ENCODE peak calls at places on chromosomes 5 and 9, in four cellular contexts. One of them, this sample, is unnamed.

GRCh38 chr5:181204561-181205401 is at the start of gene TRIM7:
- DNase-seq in NCI-H460: peak; percentile 74
- DNase-seq in renal cortical epithelial cell: no peak
- DNase-seq in bronchial epithelial cell: peak; percentile 49
- DNase-seq in this sample: no peak

GRCh38 chr5:33317271-33317670 is 123.5 kb upstream of the TARS1 start:
- DNase-seq in NCI-H460: no peak
- DNase-seq in renal cortical epithelial cell: peak; percentile 2
- DNase-seq in bronchial epithelial cell: peak; percentile 89
- DNase-seq in this sample: no peak

GRCh38 chr9:12195456-12195855 is 497.7 kb upstream of the TYRP1 start:
- DNase-seq in bronchial epithelial cell: no peak
- DNase-seq in renal cortical epithelial cell: no peak
- DNase-seq in NCI-H460: no peak
- DNase-seq in this sample: no peak

GRCh38 chr5:44891116-44891515 is 82.4 kb downstream of the MRPS30 start:
- DNase-seq in bronchial epithelial cell: no peak
- DNase-seq in renal cortical epithelial cell: no peak
- DNase-seq in NCI-H460: no peak
- DNase-seq in this sample: no peak

GRCh38 chr9:70407081-70407503 is 7.4 kb downstream of the KLF9 start:
- DNase-seq in renal cortical epithelial cell: peak; percentile 95
- DNase-seq in NCI-H460: no peak
- DNase-seq in bronchial epithelial cell: peak; percentile 74
- DNase-seq in this sample: no peak

GRCh38 chr5:173547579-173547978 is 68.9 kb downstream of the BOD1 start:
- DNase-seq in NCI-H460: no peak
- DNase-seq in renal cortical epithelial cell: peak; percentile 97
- DNase-seq in bronchial epithelial cell: peak; percentile 49
- DNase-seq in this sample: no peak

GRCh38 chr5:1035421-1036405 is 27.1 kb downstream of the NKD2 start:
- DNase-seq in renal cortical epithelial cell: no peak
- DNase-seq in bronchial epithelial cell: no peak
- DNase-seq in NCI-H460: no peak
- DNase-seq in this sample: peak; percentile 1

GRCh38 chr9:89755835-89756234 is 151.0 kb downstream of the GADD45G start:
- DNase-seq in NCI-H460: no peak
- DNase-seq in renal cortical epithelial cell: peak; percentile 87
- DNase-seq in bronchial epithelial cell: peak; percentile 77
- DNase-seq in this sample: no peak

This sample was measured in T-helper 2 cell.